ENCODE peak calls at places on chromosome 15, in ten cellular contexts. W is HS-27A; T is GM13976; S is DMS79; Z is NCI-H510A treated with DMSO at 0.1 percent for 48 hours; E is RWPE1; F is neural crest cell; Y is T-helper 2 cell treated with Interferon-gamma antibody and Interleukin-4, amounts not matched to agents 5 μg/mL and 100 μg/mL, for 36 hours; N is endothelial cell; C is brain microvascular endothelial cell. O is an unnamed sample.

GRCh38 chr15:76799760-76800159 is 105.4 kb downstream of the SCAPER start:
- DNase-seq in F (no peak), Y (no peak), C (peak; percentile 68), W (no peak), Z (no peak), T (no peak), S (no peak), N (no peak), E (peak; percentile 27), O (no peak)

GRCh38 chr15:59274126-59274970 is 67.7 kb downstream of the LDHAL6B start:
- DNase-seq in Z (no peak), C (peak; percentile 59), F (no peak), E (no peak), W (no peak), T (peak; percentile 23), Y (peak; percentile 25), N (no peak), S (no peak), O (no peak)

GRCh38 chr15:92803852-92804609 is 96.1 kb upstream of the CHD2 start:
- DNase-seq in E (peak; percentile 97), C (peak; percentile 99), Y (peak; percentile 92), S (peak; percentile 9), Z (peak; percentile 95), N (no peak), F (no peak), W (peak; percentile 100), T (peak; percentile 49), O (peak; percentile 26)

GRCh38 chr15:76313731-76314130 is 2.5 kb upstream of the ETFA start:
- DNase-seq in Z (no peak), S (no peak), N (no peak), W (no peak), T (no peak), E (no peak), F (no peak), C (no peak), Y (no peak), O (no peak)

GRCh38 chr15:32668942-32669341 is 27.4 kb downstream of the SCG5 start:
- DNase-seq in F (no peak), N (no peak), Y (no peak), T (no peak), Z (no peak), W (no peak), E (no peak), C (no peak), S (no peak), O (no peak)

GRCh38 chr15:57509965-57510364 is 81.7 kb upstream of the MYZAP start:
- DNase-seq in S (no peak), T (no peak), Z (peak; percentile 26), F (no peak), E (no peak), N (no peak), Y (no peak), C (no peak), W (no peak), O (no peak)

GRCh38 chr15:38247336-38247735 is 5.3 kb upstream of the SPRED1 start:
- DNase-seq in T (no peak), N (no peak), S (no peak), W (no peak), Y (no peak), Z (no peak), E (no peak), F (no peak), C (no peak), O (no peak)

GRCh38 chr15:84871428-84871985 is 13.0 kb upstream of the SLC28A1 start:
- DNase-seq in W (no peak), F (no peak), N (no peak), C (no peak), T (no peak), S (no peak), E (no peak), Y (no peak), Z (no peak), O (no peak)

GRCh38 chr15:73822998-73823397 is 50.4 kb upstream of the TBC1D21 start:
- DNase-seq in F (peak; percentile 16), T (no peak), Y (no peak), W (no peak), N (peak; percentile 69), S (no peak), Z (no peak), E (peak; percentile 38), C (peak; percentile 18), O (no peak)

GRCh38 chr15:64878708-64879107 is 33.0 kb upstream of the ANKDD1A start:
- DNase-seq in E (no peak), Z (no peak), F (no peak), N (peak; percentile 50), W (no peak), T (no peak), S (no peak), C (no peak), Y (no peak), O (no peak)

GRCh38 chr15:46892621-46893160 is 824.6 kb upstream of the SEMA6D start:
- DNase-seq in Z (no peak), Y (no peak), S (no peak), F (no peak), C (no peak), W (no peak), E (peak; percentile 1), N (no peak), T (no peak), O (no peak)

GRCh38 chr15:41544650-41545015 is 576 bp upstream of the RPAP1 start:
- DNase-seq in E (no peak), W (no peak), Y (no peak), N (no peak), Z (no peak), S (no peak), F (no peak), T (no peak), C (no peak), O (no peak)

GRCh38 chr15:25173241-25174028 is 218.6 kb downstream of the SNRPN start:
- DNase-seq in T (peak; percentile 5), N (no peak), S (no peak), W (no peak), F (no peak), Y (no peak), C (no peak), Z (no peak), E (no peak), O (no peak)

GRCh38 chr15:74589826-74590225 is 25.8 kb upstream of the CLK3 start:
- DNase-seq in Y (no peak), S (no peak), N (no peak), Z (no peak), C (no peak), F (no peak), W (no peak), E (no peak), T (no peak), O (no peak)

GRCh38 chr15:82986442-82986780 is 401 bp downstream of the RAMAC start:
- DNase-seq in E (no peak), W (no peak), S (no peak), C (no peak), Z (no peak), F (no peak), T (peak; percentile 63), Y (no peak), N (no peak), O (no peak)

GRCh38 chr15:51359981-51360380 is 18.5 kb downstream of the GLDN start:
- DNase-seq in Z (no peak), N (no peak), T (no peak), Y (no peak), C (no peak), F (no peak), S (no peak), E (no peak), W (no peak), O (no peak)

GRCh38 chr15:36294359-36294758 is 285.1 kb upstream of the CDIN1 start:
- DNase-seq in W (no peak), S (no peak), Z (no peak), T (no peak), C (no peak), Y (no peak), E (no peak), F (no peak), N (no peak), O (no peak)

GRCh38 chr15:70936326-70936725 is 43.7 kb downstream of the LRRC49 start:
- DNase-seq in C (no peak), Z (peak; percentile 50), F (no peak), E (no peak), W (no peak), N (no peak), S (peak; percentile 68), T (no peak), Y (no peak), O (peak; percentile 87)

GRCh38 chr15:71440479-71441071 is 325.3 kb downstream of the THSD4 start:
- DNase-seq in F (no peak), S (no peak), N (no peak), T (peak; percentile 45), E (peak; percentile 50), C (no peak), Z (peak; percentile 79), Y (no peak), W (peak; percentile 62), O (peak; percentile 67)